ENCODE peak calls at places on chromosome 10, in eight cellular contexts. N is endodermal cell, Q is mammary epithelial cell, K is cardiac muscle cell, R is GM23338, Z is Panc1, O is DND-41, F is fibroblast of mammary gland. P is an unnamed sample.
A peak's percentile ranks its signal among the peaks of the same experiment; 100 is the strongest.

GRCh38 chr10:101745074-101745690 is 30.7 kb downstream of the FGF8 start:
- DNase-seq in K (no peak), N (no peak), Z (no peak), Q (no peak), O (no peak), F (no peak), R (no peak), P (no peak)

GRCh38 chr10:12150163-12150562 is 20.7 kb downstream of the SEC61A2 start:
- DNase-seq in K (no peak), Z (no peak), N (no peak), F (no peak), R (no peak), O (no peak), Q (peak; percentile 34), P (no peak)

GRCh38 chr10:44888861-44889260 is 22.3 kb upstream of the TMEM72 start:
- DNase-seq in Z (no peak), N (peak; percentile 6), Q (no peak), K (no peak), F (no peak), R (no peak), O (no peak), P (no peak)

GRCh38 chr10:48509974-48510692 is 94.7 kb downstream of the ARHGAP22 start:
- DNase-seq in O (peak; percentile 45), Z (no peak), R (peak; percentile 43), F (no peak), K (peak; percentile 62), Q (no peak), N (peak; percentile 81), P (no peak)

GRCh38 chr10:17147884-17148494 is 18.4 kb upstream of the CUBN start:
- DNase-seq in Q (no peak), F (no peak), N (no peak), R (no peak), Z (no peak), K (no peak), O (no peak), P (no peak)

GRCh38 chr10:78319841-78320240 is 286.2 kb downstream of the RPS24 start:
- DNase-seq in O (no peak), Z (no peak), Q (no peak), K (no peak), R (no peak), N (no peak), F (no peak), P (no peak)

GRCh38 chr10:120735773-120736371 is 115.3 kb upstream of the WDR11 start:
- DNase-seq in Z (no peak), O (no peak), N (no peak), F (peak; percentile 21), K (peak; percentile 14), Q (peak; percentile 7), R (peak; percentile 46), P (peak; percentile 30)

GRCh38 chr10:124090630-124091209 is 2.7 kb downstream of the CHST15 start:
- DNase-seq in O (no peak), Q (peak; percentile 44), N (no peak), R (no peak), F (no peak), K (no peak), Z (no peak), P (no peak)

GRCh38 chr10:91745086-91745831 is 53.0 kb upstream of the TNKS2 start:
- DNase-seq in R (peak; percentile 96), O (no peak), F (peak; percentile 15), Q (peak; percentile 55), K (peak; percentile 52), Z (peak; percentile 30), N (peak; percentile 89), P (peak; percentile 12)

GRCh38 chr10:91803386-91804125 is 5.3 kb downstream of the TNKS2 start:
- DNase-seq in Z (no peak), N (no peak), Q (no peak), O (no peak), R (no peak), F (no peak), K (no peak), P (no peak)

GRCh38 chr10:86945361-86946214 is 11.8 kb downstream of the MMRN2 start:
- DNase-seq in F (peak; percentile 59), K (peak; percentile 65), R (peak; percentile 89), Z (no peak), O (peak; percentile 17), N (peak; percentile 92), Q (no peak), P (peak; percentile 40)

GRCh38 chr10:91909178-91909677 is at the start of gene FGFBP3:
- DNase-seq in N (peak; percentile 83), K (peak; percentile 91), F (peak; percentile 44), O (peak; percentile 80), R (peak; percentile 85), Q (peak; percentile 21), Z (no peak), P (peak; percentile 26)

GRCh38 chr10:126527645-126528319 is 139.5 kb upstream of the ADAM12 start:
- DNase-seq in F (no peak), Q (no peak), R (no peak), N (no peak), O (no peak), Z (no peak), K (no peak), P (no peak)

GRCh38 chr10:34859170-34859569 is 44.1 kb upstream of the PARD3 start:
- DNase-seq in R (no peak), K (no peak), N (no peak), Z (no peak), F (peak; percentile 20), Q (no peak), O (no peak), P (no peak)

GRCh38 chr10:91287912-91288311 is 67.4 kb downstream of the PCGF5 start:
- DNase-seq in R (no peak), N (no peak), Q (no peak), Z (no peak), K (no peak), O (no peak), F (no peak), P (no peak)

GRCh38 chr10:90414926-90415325 is 442.9 kb downstream of the HTR7 start:
- DNase-seq in K (no peak), Z (no peak), F (no peak), N (no peak), O (no peak), R (no peak), Q (no peak), P (no peak)

GRCh38 chr10:88791924-88792323 is 10.6 kb upstream of the LIPM start:
- DNase-seq in K (peak; percentile 58), Q (peak; percentile 25), F (peak; percentile 22), R (peak; percentile 85), Z (peak; percentile 10), N (peak; percentile 83), O (peak; percentile 14), P (peak; percentile 13)

GRCh38 chr10:4656576-4657194 is 169.3 kb upstream of the AKR1E2 start:
- DNase-seq in Z (no peak), K (peak; percentile 78), R (peak; percentile 84), O (peak; percentile 69), F (peak; percentile 86), Q (peak; percentile 52), N (peak; percentile 76), P (peak; percentile 68)

GRCh38 chr10:43955002-43955596 is 306.4 kb upstream of the ZNF32 start:
- DNase-seq in N (peak; percentile 46), O (no peak), K (no peak), Z (no peak), F (no peak), R (peak; percentile 2), Q (no peak), P (no peak)

GRCh38 chr10:19412531-19412930 is 363.9 kb downstream of the MALRD1 start:
- DNase-seq in K (peak; percentile 43), F (peak; percentile 49), R (peak; percentile 79), Q (peak; percentile 19), N (peak; percentile 49), Z (no peak), O (no peak), P (peak; percentile 11)
- TF ChIP-seq CTCF in K (peak; percentile 54), F (peak; percentile 48), R (peak; percentile 66), Q (peak; percentile 59), N (peak; percentile 80), Z (peak; percentile 25), O (peak; percentile 29), P (peak; percentile 49)

GRCh38 chr10:3484306-3485187 is 300.5 kb downstream of the KLF6 start:
- DNase-seq in Q (no peak), N (no peak), F (peak; percentile 46), R (no peak), K (peak; percentile 18), Z (no peak), O (peak; percentile 18), P (peak; percentile 59)
- H3K4me3 ChIP-seq in Q (no peak overlapping the region), N (no peak overlapping the region), F (no peak overlapping the region), R (no peak overlapping the region), K (no peak overlapping the region), Z (no peak overlapping the region), O (no peak overlapping the region), P (no peak overlapping the region)

DNA sequence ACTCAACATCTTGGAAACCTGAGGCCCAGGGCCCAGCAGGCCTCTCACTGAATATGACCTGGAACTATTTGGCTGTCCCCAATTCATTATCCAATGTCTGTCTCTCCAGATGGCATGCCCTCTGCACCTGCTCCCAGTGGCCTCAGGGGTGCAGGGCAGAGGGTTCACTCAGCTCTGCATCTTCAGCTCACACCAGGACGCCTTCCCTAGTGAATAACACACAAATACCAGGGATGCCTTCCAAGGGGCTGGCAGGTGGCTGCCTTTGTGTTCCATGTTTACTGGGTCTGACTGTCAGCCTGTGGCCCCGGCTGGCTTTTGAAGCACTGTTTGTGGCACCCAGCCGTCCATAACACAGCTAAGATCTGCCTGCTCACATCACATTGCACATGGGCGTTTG is 590.2 kb upstream of the PFKP start:
- DNase-seq in N (peak; percentile 90), Z (no peak), R (peak; percentile 90), F (no peak), O (no peak), Q (no peak), K (no peak), P (no peak)
- TF ChIP-seq CTCF in N (peak; percentile 51), Z (no peak), R (peak; percentile 23), F (no peak), O (no peak), Q (no peak), K (no peak), P (no peak)

GRCh38 chr10:23192741-23193434 is 776 bp downstream of the PTF1A start:
- DNase-seq in O (no peak), R (peak; percentile 68), Z (no peak), N (peak; percentile 83), F (no peak), Q (no peak), K (peak; percentile 45), P (no peak)
- H3K4me3 ChIP-seq in O (no peak overlapping the region), R (peak overlapping the region; percentile 53), Z (no peak overlapping the region), N (no peak overlapping the region), F (no peak overlapping the region), Q (no peak overlapping the region), K (no peak overlapping the region), P (no peak overlapping the region)

DNA sequence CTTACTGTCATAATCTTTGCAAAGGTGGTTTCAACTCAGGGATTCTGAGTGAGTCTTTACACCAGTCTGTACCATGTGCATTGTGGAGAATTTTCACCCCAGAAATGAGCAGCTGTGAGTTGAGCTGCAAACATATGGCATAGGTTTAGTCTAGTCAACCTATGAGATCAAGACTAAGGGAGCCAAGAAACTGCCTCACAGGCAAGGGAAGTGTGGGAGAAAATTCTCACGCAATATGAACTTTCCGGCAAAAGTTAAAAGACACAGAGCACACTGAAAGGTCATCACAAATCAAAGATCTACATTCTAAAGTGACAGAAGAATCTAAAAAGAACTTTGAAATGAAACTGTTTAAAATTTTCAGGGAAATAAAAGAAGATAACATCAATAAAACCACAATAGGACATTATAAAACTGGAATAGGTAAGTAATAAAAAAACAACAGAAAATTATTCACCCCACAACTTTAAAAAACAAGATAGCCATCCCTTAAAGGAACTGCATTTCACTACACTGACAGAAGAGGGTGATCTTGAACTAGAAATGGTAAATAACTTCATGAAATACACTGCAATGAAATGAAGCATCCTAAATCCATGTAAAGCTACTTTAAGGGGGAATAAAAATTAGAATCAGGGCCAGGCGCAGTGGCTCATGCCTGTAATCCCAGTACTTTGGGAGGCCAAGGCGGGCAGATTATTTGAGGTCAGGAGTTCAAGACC is 63.5 kb downstream of the LGI1 start:
- DNase-seq in O (no peak), K (peak; percentile 45), N (no peak), F (peak; percentile 54), Q (peak; percentile 20), Z (no peak), R (peak; percentile 70), P (peak; percentile 58)
- TF ChIP-seq CTCF in O (peak; percentile 36), K (peak; percentile 53), N (peak; percentile 88), F (peak; percentile 44), Q (peak; percentile 52), Z (peak; percentile 73), R (peak; percentile 86), P (peak; percentile 70)

P was measured in AG10803.